ENCODE peak calls at places on chromosome 13, in four cellular contexts. A, Q, V and W are unnamed samples.

GRCh38 chr13:90321281-90321931 is 1026.1 kb upstream of the MIR17HG start:
- DNase-seq in A (no peak), Q (no peak), V (no peak), W (no peak)

GRCh38 chr13:46553886-46554855 is 1.2 kb downstream of the LRCH1 start:
- DNase-seq in A (peak; percentile 74), Q (peak; percentile 73), V (peak; percentile 55), W (peak; percentile 55)

GRCh38 chr13:46550822-46551221 is 2.1 kb upstream of the LRCH1 start:
- DNase-seq in A (no peak), Q (no peak), V (no peak), W (no peak)

GRCh38 chr13:103356226-103356864 is 290.1 kb upstream of the SLC10A2 start:
- DNase-seq in A (no peak), Q (no peak), V (no peak), W (no peak)

GRCh38 chr13:103812966-103813365 is 746.7 kb upstream of the SLC10A2 start:
- DNase-seq in A (peak; percentile 14), Q (no peak), V (no peak), W (no peak)

GRCh38 chr13:29674532-29674931 is 79.0 kb upstream of the SLC7A1 start:
- DNase-seq in A (no peak), Q (no peak), V (no peak), W (no peak)

GRCh38 chr13:106917673-106918652 is 350.0 kb upstream of the ARGLU1 start:
- DNase-seq in A (peak; percentile 57), Q (peak; percentile 64), V (peak; percentile 23), W (peak; percentile 46)

GRCh38 chr13:41500501-41500900 is 43.2 kb downstream of the RGCC start:
- DNase-seq in A (peak; percentile 40), Q (peak; percentile 31), V (no peak), W (peak; percentile 9)

GRCh38 chr13:31781064-31781463 is 41.7 kb downstream of the RXFP2 start:
- DNase-seq in A (no peak), Q (no peak), V (no peak), W (no peak)